ENCODE peak calls at places on chromosomes 1 and 21, in eight cellular contexts. One of them, this sample, is unnamed.

GRCh38 chr1:223819730-223820514 is 25.8 kb downstream of the TP53BP2 start:
- DNase-seq in COLO829: no peak
- DNase-seq in AG08396: peak; percentile 32
- DNase-seq in stimulated activated CD8-positive, alpha-beta memory T cell treated with anti-CD3 and anti-CD28 coated beads, Interleukin-15, amount 100 ng/mL, for 24 hours: no peak
- DNase-seq in right cardiac atrium: no peak
- DNase-seq in EL: peak; percentile 70
- DNase-seq in heart left ventricle: no peak
- DNase-seq in activated CD4-positive, CD25-positive, alpha-beta regulatory T cell: no peak
- DNase-seq in this sample: no peak

GRCh38 chr21:45020629-45021427 is 53.6 kb upstream of the ADARB1 start:
- DNase-seq in COLO829: no peak
- DNase-seq in AG08396: no peak
- DNase-seq in stimulated activated CD8-positive, alpha-beta memory T cell treated with anti-CD3 and anti-CD28 coated beads, Interleukin-15, amount 100 ng/mL, for 24 hours: no peak
- DNase-seq in right cardiac atrium: no peak
- DNase-seq in EL: no peak
- DNase-seq in heart left ventricle: peak; percentile 48
- DNase-seq in activated CD4-positive, CD25-positive, alpha-beta regulatory T cell: no peak
- DNase-seq in this sample: peak; percentile 66

GRCh38 chr1:2213576-2214505 is 14.3 kb upstream of the SKI start:
- DNase-seq in COLO829: no peak
- DNase-seq in AG08396: peak; percentile 87
- DNase-seq in stimulated activated CD8-positive, alpha-beta memory T cell treated with anti-CD3 and anti-CD28 coated beads, Interleukin-15, amount 100 ng/mL, for 24 hours: no peak
- DNase-seq in right cardiac atrium: peak; percentile 90
- DNase-seq in EL: peak; percentile 76
- DNase-seq in heart left ventricle: peak; percentile 90
- DNase-seq in activated CD4-positive, CD25-positive, alpha-beta regulatory T cell: no peak
- DNase-seq in this sample: peak; percentile 82

GRCh38 chr1:30732277-30732996 is 9.1 kb upstream of the MATN1 start:
- DNase-seq in COLO829: peak; percentile 72
- DNase-seq in AG08396: no peak
- DNase-seq in stimulated activated CD8-positive, alpha-beta memory T cell treated with anti-CD3 and anti-CD28 coated beads, Interleukin-15, amount 100 ng/mL, for 24 hours: no peak
- DNase-seq in right cardiac atrium: no peak
- DNase-seq in EL: peak; percentile 16
- DNase-seq in heart left ventricle: no peak
- DNase-seq in activated CD4-positive, CD25-positive, alpha-beta regulatory T cell: no peak
- DNase-seq in this sample: no peak

GRCh38 chr1:51281807-51282206 is 45.7 kb downstream of the RNF11 start:
- DNase-seq in COLO829: no peak
- DNase-seq in AG08396: no peak
- DNase-seq in stimulated activated CD8-positive, alpha-beta memory T cell treated with anti-CD3 and anti-CD28 coated beads, Interleukin-15, amount 100 ng/mL, for 24 hours: no peak
- DNase-seq in right cardiac atrium: no peak
- DNase-seq in EL: no peak
- DNase-seq in heart left ventricle: no peak
- DNase-seq in activated CD4-positive, CD25-positive, alpha-beta regulatory T cell: no peak
- DNase-seq in this sample: no peak

GRCh38 chr1:52632732-52633290 is at the start of gene SHISAL2A:
- DNase-seq in COLO829: no peak
- DNase-seq in AG08396: peak; percentile 23
- DNase-seq in stimulated activated CD8-positive, alpha-beta memory T cell treated with anti-CD3 and anti-CD28 coated beads, Interleukin-15, amount 100 ng/mL, for 24 hours: peak; percentile 18
- DNase-seq in right cardiac atrium: peak; percentile 21
- DNase-seq in EL: peak; percentile 29
- DNase-seq in heart left ventricle: peak; percentile 74
- DNase-seq in activated CD4-positive, CD25-positive, alpha-beta regulatory T cell: no peak
- DNase-seq in this sample: peak; percentile 73

GRCh38 chr1:74995848-74996247 is 138.3 kb upstream of the LHX8 start:
- DNase-seq in COLO829: no peak
- DNase-seq in AG08396: no peak
- DNase-seq in stimulated activated CD8-positive, alpha-beta memory T cell treated with anti-CD3 and anti-CD28 coated beads, Interleukin-15, amount 100 ng/mL, for 24 hours: no peak
- DNase-seq in right cardiac atrium: no peak
- DNase-seq in EL: no peak
- DNase-seq in heart left ventricle: no peak
- DNase-seq in activated CD4-positive, CD25-positive, alpha-beta regulatory T cell: no peak
- DNase-seq in this sample: no peak

GRCh38 chr1:42430751-42431150 is 25.1 kb downstream of the ZMYND12 start:
- DNase-seq in COLO829: no peak
- DNase-seq in AG08396: no peak
- DNase-seq in stimulated activated CD8-positive, alpha-beta memory T cell treated with anti-CD3 and anti-CD28 coated beads, Interleukin-15, amount 100 ng/mL, for 24 hours: no peak
- DNase-seq in right cardiac atrium: no peak
- DNase-seq in EL: no peak
- DNase-seq in heart left ventricle: no peak
- DNase-seq in activated CD4-positive, CD25-positive, alpha-beta regulatory T cell: no peak
- DNase-seq in this sample: no peak

GRCh38 chr21:18451679-18452078 is 48.1 kb upstream of the TMPRSS15 start:
- DNase-seq in COLO829: no peak
- DNase-seq in AG08396: no peak
- DNase-seq in stimulated activated CD8-positive, alpha-beta memory T cell treated with anti-CD3 and anti-CD28 coated beads, Interleukin-15, amount 100 ng/mL, for 24 hours: no peak
- DNase-seq in right cardiac atrium: no peak
- DNase-seq in EL: no peak
- DNase-seq in heart left ventricle: no peak
- DNase-seq in activated CD4-positive, CD25-positive, alpha-beta regulatory T cell: no peak
- DNase-seq in this sample: no peak

GRCh38 chr1:192763756-192764155 is 45.1 kb upstream of the RGS2 start:
- DNase-seq in COLO829: no peak
- DNase-seq in AG08396: peak; percentile 36
- DNase-seq in stimulated activated CD8-positive, alpha-beta memory T cell treated with anti-CD3 and anti-CD28 coated beads, Interleukin-15, amount 100 ng/mL, for 24 hours: no peak
- DNase-seq in right cardiac atrium: no peak
- DNase-seq in EL: peak; percentile 84
- DNase-seq in heart left ventricle: no peak
- DNase-seq in activated CD4-positive, CD25-positive, alpha-beta regulatory T cell: no peak
- DNase-seq in this sample: no peak

GRCh38 chr1:54800899-54801759 is at the start of gene TTC22:
- DNase-seq in COLO829: no peak
- DNase-seq in AG08396: no peak
- DNase-seq in stimulated activated CD8-positive, alpha-beta memory T cell treated with anti-CD3 and anti-CD28 coated beads, Interleukin-15, amount 100 ng/mL, for 24 hours: no peak
- DNase-seq in right cardiac atrium: no peak
- DNase-seq in EL: no peak
- DNase-seq in heart left ventricle: no peak
- DNase-seq in activated CD4-positive, CD25-positive, alpha-beta regulatory T cell: peak; percentile 50
- DNase-seq in this sample: peak; percentile 65

GRCh38 chr1:153903841-153904455 is 18.8 kb downstream of the GATAD2B start:
- DNase-seq in COLO829: no peak
- DNase-seq in AG08396: no peak
- DNase-seq in stimulated activated CD8-positive, alpha-beta memory T cell treated with anti-CD3 and anti-CD28 coated beads, Interleukin-15, amount 100 ng/mL, for 24 hours: no peak
- DNase-seq in right cardiac atrium: peak; percentile 36
- DNase-seq in EL: no peak
- DNase-seq in heart left ventricle: no peak
- DNase-seq in activated CD4-positive, CD25-positive, alpha-beta regulatory T cell: no peak
- DNase-seq in this sample: peak; percentile 69

GRCh38 chr1:18536356-18536755 is 55.6 kb downstream of the KLHDC7A start:
- DNase-seq in COLO829: no peak
- DNase-seq in AG08396: no peak
- DNase-seq in stimulated activated CD8-positive, alpha-beta memory T cell treated with anti-CD3 and anti-CD28 coated beads, Interleukin-15, amount 100 ng/mL, for 24 hours: no peak
- DNase-seq in right cardiac atrium: no peak
- DNase-seq in EL: no peak
- DNase-seq in heart left ventricle: no peak
- DNase-seq in activated CD4-positive, CD25-positive, alpha-beta regulatory T cell: no peak
- DNase-seq in this sample: no peak

GRCh38 chr21:34075760-34076159 is 2.4 kb downstream of the MRPS6 start:
- DNase-seq in COLO829: no peak
- DNase-seq in AG08396: no peak
- DNase-seq in stimulated activated CD8-positive, alpha-beta memory T cell treated with anti-CD3 and anti-CD28 coated beads, Interleukin-15, amount 100 ng/mL, for 24 hours: no peak
- DNase-seq in right cardiac atrium: no peak
- DNase-seq in EL: no peak
- DNase-seq in heart left ventricle: no peak
- DNase-seq in activated CD4-positive, CD25-positive, alpha-beta regulatory T cell: no peak
- DNase-seq in this sample: no peak

GRCh38 chr1:162660598-162660997 is 28.3 kb downstream of the DDR2 start:
- DNase-seq in COLO829: no peak
- DNase-seq in AG08396: no peak
- DNase-seq in stimulated activated CD8-positive, alpha-beta memory T cell treated with anti-CD3 and anti-CD28 coated beads, Interleukin-15, amount 100 ng/mL, for 24 hours: no peak
- DNase-seq in right cardiac atrium: no peak
- DNase-seq in EL: no peak
- DNase-seq in heart left ventricle: no peak
- DNase-seq in activated CD4-positive, CD25-positive, alpha-beta regulatory T cell: no peak
- DNase-seq in this sample: no peak

GRCh38 chr1:54804471-54805132 is 3.5 kb upstream of the TTC22 start:
- DNase-seq in COLO829: no peak
- DNase-seq in AG08396: no peak
- DNase-seq in stimulated activated CD8-positive, alpha-beta memory T cell treated with anti-CD3 and anti-CD28 coated beads, Interleukin-15, amount 100 ng/mL, for 24 hours: no peak
- DNase-seq in right cardiac atrium: no peak
- DNase-seq in EL: peak; percentile 31
- DNase-seq in heart left ventricle: no peak
- DNase-seq in activated CD4-positive, CD25-positive, alpha-beta regulatory T cell: no peak
- DNase-seq in this sample: no peak

GRCh38 chr1:168180148-168180524 is 1.4 kb downstream of the TIPRL start:
- DNase-seq in COLO829: peak; percentile 20
- DNase-seq in AG08396: no peak
- DNase-seq in stimulated activated CD8-positive, alpha-beta memory T cell treated with anti-CD3 and anti-CD28 coated beads, Interleukin-15, amount 100 ng/mL, for 24 hours: no peak
- DNase-seq in right cardiac atrium: no peak
- DNase-seq in EL: no peak
- DNase-seq in heart left ventricle: no peak
- DNase-seq in activated CD4-positive, CD25-positive, alpha-beta regulatory T cell: no peak
- DNase-seq in this sample: no peak

GRCh38 chr1:151553659-151554058 is 13.6 kb downstream of the TUFT1 start:
- DNase-seq in COLO829: no peak
- DNase-seq in AG08396: no peak
- DNase-seq in stimulated activated CD8-positive, alpha-beta memory T cell treated with anti-CD3 and anti-CD28 coated beads, Interleukin-15, amount 100 ng/mL, for 24 hours: no peak
- DNase-seq in right cardiac atrium: no peak
- DNase-seq in EL: peak; percentile 77
- DNase-seq in heart left ventricle: no peak
- DNase-seq in activated CD4-positive, CD25-positive, alpha-beta regulatory T cell: no peak
- DNase-seq in this sample: no peak

GRCh38 chr1:151947140-151947539 is 37.8 kb upstream of the THEM4 start:
- DNase-seq in COLO829: no peak
- DNase-seq in AG08396: no peak
- DNase-seq in stimulated activated CD8-positive, alpha-beta memory T cell treated with anti-CD3 and anti-CD28 coated beads, Interleukin-15, amount 100 ng/mL, for 24 hours: no peak
- DNase-seq in right cardiac atrium: no peak
- DNase-seq in EL: peak; percentile 28
- DNase-seq in heart left ventricle: no peak
- DNase-seq in activated CD4-positive, CD25-positive, alpha-beta regulatory T cell: no peak
- DNase-seq in this sample: no peak

GRCh38 chr1:116558140-116558549 is 12.7 kb downstream of the CD58 start:
- DNase-seq in COLO829: no peak
- DNase-seq in AG08396: no peak
- DNase-seq in stimulated activated CD8-positive, alpha-beta memory T cell treated with anti-CD3 and anti-CD28 coated beads, Interleukin-15, amount 100 ng/mL, for 24 hours: no peak
- DNase-seq in right cardiac atrium: no peak
- DNase-seq in EL: no peak
- DNase-seq in heart left ventricle: no peak
- DNase-seq in activated CD4-positive, CD25-positive, alpha-beta regulatory T cell: no peak
- DNase-seq in this sample: no peak

GRCh38 chr1:29519733-29520132 is 283.4 kb downstream of the PTPRU start:
- DNase-seq in COLO829: no peak
- DNase-seq in AG08396: no peak
- DNase-seq in stimulated activated CD8-positive, alpha-beta memory T cell treated with anti-CD3 and anti-CD28 coated beads, Interleukin-15, amount 100 ng/mL, for 24 hours: no peak
- DNase-seq in right cardiac atrium: no peak
- DNase-seq in EL: no peak
- DNase-seq in heart left ventricle: no peak
- DNase-seq in activated CD4-positive, CD25-positive, alpha-beta regulatory T cell: no peak
- DNase-seq in this sample: no peak

GRCh38 chr1:218874313-218874712 is 299.4 kb upstream of the LYPLAL1 start:
- DNase-seq in COLO829: peak; percentile 86
- DNase-seq in AG08396: no peak
- DNase-seq in stimulated activated CD8-positive, alpha-beta memory T cell treated with anti-CD3 and anti-CD28 coated beads, Interleukin-15, amount 100 ng/mL, for 24 hours: no peak
- DNase-seq in right cardiac atrium: no peak
- DNase-seq in EL: peak; percentile 38
- DNase-seq in heart left ventricle: no peak
- DNase-seq in activated CD4-positive, CD25-positive, alpha-beta regulatory T cell: no peak
- DNase-seq in this sample: no peak

GRCh38 chr1:44113095-44113609 is 5.5 kb upstream of the KLF17 start:
- DNase-seq in COLO829: no peak
- DNase-seq in AG08396: no peak
- DNase-seq in stimulated activated CD8-positive, alpha-beta memory T cell treated with anti-CD3 and anti-CD28 coated beads, Interleukin-15, amount 100 ng/mL, for 24 hours: no peak
- DNase-seq in right cardiac atrium: no peak
- DNase-seq in EL: no peak
- DNase-seq in heart left ventricle: no peak
- DNase-seq in activated CD4-positive, CD25-positive, alpha-beta regulatory T cell: no peak
- DNase-seq in this sample: no peak

GRCh38 chr1:112818990-112819689 is 104.0 kb upstream of the PPM1J start:
- DNase-seq in COLO829: peak; percentile 85
- DNase-seq in AG08396: no peak
- DNase-seq in stimulated activated CD8-positive, alpha-beta memory T cell treated with anti-CD3 and anti-CD28 coated beads, Interleukin-15, amount 100 ng/mL, for 24 hours: no peak
- DNase-seq in right cardiac atrium: no peak
- DNase-seq in EL: peak; percentile 80
- DNase-seq in heart left ventricle: no peak
- DNase-seq in activated CD4-positive, CD25-positive, alpha-beta regulatory T cell: no peak
- DNase-seq in this sample: no peak

GRCh38 chr1:181016563-181016962 is 6.1 kb downstream of the STX6 start:
- DNase-seq in COLO829: no peak
- DNase-seq in AG08396: no peak
- DNase-seq in stimulated activated CD8-positive, alpha-beta memory T cell treated with anti-CD3 and anti-CD28 coated beads, Interleukin-15, amount 100 ng/mL, for 24 hours: no peak
- DNase-seq in right cardiac atrium: no peak
- DNase-seq in EL: no peak
- DNase-seq in heart left ventricle: no peak
- DNase-seq in activated CD4-positive, CD25-positive, alpha-beta regulatory T cell: no peak
- DNase-seq in this sample: no peak

GRCh38 chr1:36133484-36133883 is 8.5 kb upstream of the COL8A2 start:
- DNase-seq in COLO829: peak; percentile 95
- DNase-seq in AG08396: peak; percentile 86
- DNase-seq in stimulated activated CD8-positive, alpha-beta memory T cell treated with anti-CD3 and anti-CD28 coated beads, Interleukin-15, amount 100 ng/mL, for 24 hours: no peak
- DNase-seq in right cardiac atrium: peak; percentile 66
- DNase-seq in EL: peak; percentile 97
- DNase-seq in heart left ventricle: no peak
- DNase-seq in activated CD4-positive, CD25-positive, alpha-beta regulatory T cell: no peak
- DNase-seq in this sample: no peak

GRCh38 chr1:221635305-221635704 is 106.6 kb downstream of the DUSP10 start:
- DNase-seq in COLO829: no peak
- DNase-seq in AG08396: no peak
- DNase-seq in stimulated activated CD8-positive, alpha-beta memory T cell treated with anti-CD3 and anti-CD28 coated beads, Interleukin-15, amount 100 ng/mL, for 24 hours: no peak
- DNase-seq in right cardiac atrium: no peak
- DNase-seq in EL: no peak
- DNase-seq in heart left ventricle: no peak
- DNase-seq in activated CD4-positive, CD25-positive, alpha-beta regulatory T cell: no peak
- DNase-seq in this sample: no peak

GRCh38 chr1:48777219-48777895 is 666 bp upstream of the BEND5 start:
- DNase-seq in COLO829: no peak
- DNase-seq in AG08396: no peak
- DNase-seq in stimulated activated CD8-positive, alpha-beta memory T cell treated with anti-CD3 and anti-CD28 coated beads, Interleukin-15, amount 100 ng/mL, for 24 hours: no peak
- DNase-seq in right cardiac atrium: peak; percentile 17
- DNase-seq in EL: no peak
- DNase-seq in heart left ventricle: no peak
- DNase-seq in activated CD4-positive, CD25-positive, alpha-beta regulatory T cell: no peak
- DNase-seq in this sample: no peak

GRCh38 chr1:161267332-161267731 is 8.8 kb downstream of the PCP4L1 start:
- DNase-seq in COLO829: no peak
- DNase-seq in AG08396: no peak
- DNase-seq in stimulated activated CD8-positive, alpha-beta memory T cell treated with anti-CD3 and anti-CD28 coated beads, Interleukin-15, amount 100 ng/mL, for 24 hours: no peak
- DNase-seq in right cardiac atrium: no peak
- DNase-seq in EL: no peak
- DNase-seq in heart left ventricle: no peak
- DNase-seq in activated CD4-positive, CD25-positive, alpha-beta regulatory T cell: no peak
- DNase-seq in this sample: no peak

GRCh38 chr1:26038477-26038876 is 7.4 kb downstream of the SLC30A2 start:
- DNase-seq in COLO829: no peak
- DNase-seq in AG08396: no peak
- DNase-seq in stimulated activated CD8-positive, alpha-beta memory T cell treated with anti-CD3 and anti-CD28 coated beads, Interleukin-15, amount 100 ng/mL, for 24 hours: no peak
- DNase-seq in right cardiac atrium: no peak
- DNase-seq in EL: no peak
- DNase-seq in heart left ventricle: no peak
- DNase-seq in activated CD4-positive, CD25-positive, alpha-beta regulatory T cell: no peak
- DNase-seq in this sample: no peak

GRCh38 chr1:18182518-18183160 is 75.0 kb downstream of the IGSF21 start:
- DNase-seq in COLO829: no peak
- DNase-seq in AG08396: no peak
- DNase-seq in stimulated activated CD8-positive, alpha-beta memory T cell treated with anti-CD3 and anti-CD28 coated beads, Interleukin-15, amount 100 ng/mL, for 24 hours: no peak
- DNase-seq in right cardiac atrium: peak; percentile 39
- DNase-seq in EL: peak; percentile 43
- DNase-seq in heart left ventricle: no peak
- DNase-seq in activated CD4-positive, CD25-positive, alpha-beta regulatory T cell: no peak
- DNase-seq in this sample: no peak

GRCh38 chr1:1610796-1611597 is 4.3 kb upstream of the MIB2 start:
- DNase-seq in COLO829: no peak
- DNase-seq in AG08396: no peak
- DNase-seq in stimulated activated CD8-positive, alpha-beta memory T cell treated with anti-CD3 and anti-CD28 coated beads, Interleukin-15, amount 100 ng/mL, for 24 hours: no peak
- DNase-seq in right cardiac atrium: peak; percentile 33
- DNase-seq in EL: no peak
- DNase-seq in heart left ventricle: no peak
- DNase-seq in activated CD4-positive, CD25-positive, alpha-beta regulatory T cell: no peak
- DNase-seq in this sample: no peak

GRCh38 chr1:183304466-183305122 is 113.6 kb downstream of the NMNAT2 start:
- DNase-seq in COLO829: no peak
- DNase-seq in AG08396: no peak
- DNase-seq in stimulated activated CD8-positive, alpha-beta memory T cell treated with anti-CD3 and anti-CD28 coated beads, Interleukin-15, amount 100 ng/mL, for 24 hours: no peak
- DNase-seq in right cardiac atrium: no peak
- DNase-seq in EL: no peak
- DNase-seq in heart left ventricle: no peak
- DNase-seq in activated CD4-positive, CD25-positive, alpha-beta regulatory T cell: no peak
- DNase-seq in this sample: no peak

This sample was measured in psoas muscle.